ENCODE peak calls at places on chromosomes 6 and 20, in four cellular contexts. X is hepatocyte, O is GM23248, I is psoas muscle. D is an unnamed sample.

GRCh38 chr6:168388641-168389633 is 52.0 kb upstream of the SMOC2 start:
- DNase-seq in X (peak; percentile 48), I (no peak), O (no peak), D (peak; percentile 20)

GRCh38 chr20:31758991-31759390 is 19.9 kb downstream of the TPX2 start:
- DNase-seq in X (no peak), I (no peak), O (no peak), D (no peak)

GRCh38 chr20:33148040-33148439 is 19.9 kb upstream of the BPIFA2 start:
- DNase-seq in I (no peak), O (no peak), X (no peak), D (no peak)

GRCh38 chr6:128238248-128238647 is 282.2 kb downstream of the PTPRK start:
- DNase-seq in I (no peak), O (no peak), X (no peak), D (no peak)

GRCh38 chr20:44601801-44602204 is 19.4 kb downstream of the PKIG start:
- DNase-seq in O (peak; percentile 82), I (peak; percentile 76), X (peak; percentile 34), D (peak; percentile 27)

GRCh38 chr6:166775180-166775922 is 148.3 kb upstream of the RPS6KA2 start:
- DNase-seq in I (no peak), X (peak; percentile 85), O (peak; percentile 85), D (peak; percentile 67)

GRCh38 chr6:138973481-138974140 is 14.4 kb downstream of the REPS1 start:
- DNase-seq in X (no peak), O (peak; percentile 64), I (no peak), D (no peak)

GRCh38 chr20:58407966-58408557 is 19.0 kb downstream of the VAPB start:
- DNase-seq in X (no peak), O (peak; percentile 17), I (no peak), D (no peak)

GRCh38 chr6:99612551-99613397 is 6.1 kb downstream of the PRDM13 start:
- DNase-seq in O (no peak), I (no peak), X (no peak), D (no peak)

GRCh38 chr20:45970646-45971424 is 1.2 kb downstream of the ZNF335 start:
- DNase-seq in X (peak; percentile 44), O (peak; percentile 75), I (peak; percentile 35), D (no peak)

GRCh38 chr20:37991506-37992302 is 41.6 kb downstream of the TTI1 start:
- DNase-seq in I (no peak), X (no peak), O (no peak), D (no peak)

GRCh38 chr6:28648035-28648877 is 122.6 kb downstream of the GPX5 start:
- DNase-seq in I (no peak), O (peak; percentile 77), X (peak; percentile 81), D (peak; percentile 7)

GRCh38 chr20:34472246-34472925 is 43.8 kb upstream of the DYNLRB1 start:
- DNase-seq in I (no peak), O (peak; percentile 85), X (peak; percentile 15), D (no peak)

GRCh38 chr20:38970302-38970701 is 8.2 kb downstream of the DHX35 start:
- DNase-seq in X (no peak), O (peak; percentile 88), I (no peak), D (peak; percentile 27)

GRCh38 chr20:20150241-20150640 is 97.9 kb downstream of the CFAP61 start:
- DNase-seq in I (no peak), X (no peak), O (no peak), D (no peak)

GRCh38 chr20:64090165-64090564 is 6.0 kb upstream of the LKAAEAR1 start:
- DNase-seq in I (no peak), O (no peak), X (no peak), D (no peak)

GRCh38 chr6:79188885-79189505 is 45.5 kb downstream of the HMGN3 start:
- DNase-seq in X (no peak), O (peak; percentile 3), I (no peak), D (no peak)

GRCh38 chr6:95685817-95686216 is 108.5 kb downstream of the MANEA start:
- DNase-seq in O (no peak), I (no peak), X (no peak), D (no peak)

GRCh38 chr6:164286021-164286420 is 871.5 kb downstream of the QKI start:
- DNase-seq in I (no peak), X (no peak), O (no peak), D (no peak)

GRCh38 chr6:11423072-11423471 is 114.5 kb upstream of the TMEM170B start:
- DNase-seq in O (peak; percentile 55), X (no peak), I (no peak), D (no peak)

GRCh38 chr6:5246141-5246869 is 14.4 kb downstream of the LYRM4 start:
- DNase-seq in X (no peak), I (no peak), O (no peak), D (no peak)

GRCh38 chr6:112010328-112010727 is 43.6 kb upstream of the CCN6 start:
- DNase-seq in O (no peak), I (no peak), X (no peak), D (no peak)

GRCh38 chr20:37567331-37567665 is 39.6 kb upstream of the BLCAP start:
- DNase-seq in X (no peak), O (no peak), I (no peak), D (no peak)

GRCh38 chr20:62258499-62259293 is 20.4 kb downstream of the OSBPL2 start:
- DNase-seq in O (peak; percentile 95), I (peak; percentile 78), X (no peak), D (no peak)

GRCh38 chr6:163369122-163369521 is 45.4 kb upstream of the QKI start:
- DNase-seq in O (no peak), I (no peak), X (no peak), D (no peak)

GRCh38 chr20:1206749-1207148 is 3.5 kb downstream of the C20orf202 start:
- DNase-seq in X (no peak), I (no peak), O (peak; percentile 59), D (no peak)

GRCh38 chr20:58852559-58853271 is at the start of gene GNAS:
- DNase-seq in X (peak; percentile 84), O (peak; percentile 77), I (peak; percentile 66), D (peak; percentile 42)

GRCh38 chr6:40996591-40997247 is 42.3 kb downstream of the UNC5CL start:
- DNase-seq in X (peak; percentile 62), I (no peak), O (no peak), D (peak; percentile 21)

GRCh38 chr6:143806282-143807102 is 36.6 kb upstream of the LTV1 start:
- DNase-seq in I (no peak), X (peak; percentile 29), O (peak; percentile 66), D (no peak)

GRCh38 chr6:144757299-144757698 is 472.2 kb downstream of the UTRN start:
- DNase-seq in I (no peak), X (no peak), O (no peak), D (peak; percentile 4)

GRCh38 chr6:150598858-150599198 is 857 bp upstream of the PLEKHG1 start:
- DNase-seq in I (no peak), O (no peak), X (no peak), D (no peak)

GRCh38 chr6:116280161-116280959 is 630 bp upstream of the TSPYL1 start:
- DNase-seq in I (no peak), O (peak; percentile 26), X (no peak), D (no peak)

GRCh38 chr20:61789329-61789728 is 276.4 kb downstream of the TAF4 start:
- DNase-seq in O (no peak), X (no peak), I (no peak), D (no peak)

GRCh38 chr20:45341939-45342862 is 6.0 kb downstream of the SDC4 start:
- DNase-seq in I (peak; percentile 73), O (peak; percentile 76), X (peak; percentile 90), D (no peak)

GRCh38 chr20:13213335-13213734 is 7.7 kb upstream of the ISM1 start:
- DNase-seq in I (no peak), X (no peak), O (peak; percentile 22), D (no peak)

GRCh38 chr20:53428997-53429396 is 164.6 kb downstream of the ZNF217 start:
- DNase-seq in O (no peak), I (no peak), X (no peak), D (no peak)

GRCh38 chr6:102015431-102015830 is 621.9 kb downstream of the GRIK2 start:
- DNase-seq in I (no peak), X (no peak), O (no peak), D (no peak)

GRCh38 chr6:104173680-104174079 is 686.0 kb downstream of the HACE1 start:
- DNase-seq in I (no peak), X (no peak), O (no peak), D (no peak)

GRCh38 chr6:39225946-39226437 is 3.3 kb downstream of the KCNK5 start:
- DNase-seq in O (no peak), I (no peak), X (peak; percentile 3), D (peak; percentile 81)

GRCh38 chr6:6694825-6695710 is 106.5 kb downstream of the LY86 start:
- DNase-seq in I (no peak), O (peak; percentile 40), X (peak; percentile 40), D (peak; percentile 63)
- H3K27ac ChIP-seq in I (peak overlapping the region; percentile 50), O (peak overlapping the region; percentile 0), X (peak overlapping the region; percentile 56), D (peak overlapping the region; percentile 51)

GRCh38 chr20:40754372-40754943 is 65.4 kb upstream of the MAFB start:
- DNase-seq in X (peak; percentile 26), O (no peak), I (peak; percentile 52), D (no peak)
- H3K4me1 ChIP-seq in X (no peaks in the 10 kb centered on the region), O (no peaks in the 10 kb centered on the region), I (peaks cover 6% of the 10 kb centered on the region), D (no peaks in the 10 kb centered on the region)

GRCh38 chr6:36419295-36419694 is 23.4 kb downstream of the PXT1 start:
- DNase-seq in X (no peak), I (no peak), O (no peak), D (no peak)
- H3K27ac ChIP-seq in X (no peak overlapping the region), I (no peak overlapping the region), O (no peak overlapping the region), D (no peak overlapping the region)

GRCh38 chr6:43860285-43860684 is 90.3 kb downstream of the VEGFA start:
- DNase-seq in I (no peak), O (no peak), X (no peak), D (no peak)
- H3K4me1 ChIP-seq in I (no peaks in the 10 kb centered on the region), O (no peaks in the 10 kb centered on the region), X (peaks cover under 1% of the 10 kb centered on the region), D (no peaks in the 10 kb centered on the region)

DNA sequence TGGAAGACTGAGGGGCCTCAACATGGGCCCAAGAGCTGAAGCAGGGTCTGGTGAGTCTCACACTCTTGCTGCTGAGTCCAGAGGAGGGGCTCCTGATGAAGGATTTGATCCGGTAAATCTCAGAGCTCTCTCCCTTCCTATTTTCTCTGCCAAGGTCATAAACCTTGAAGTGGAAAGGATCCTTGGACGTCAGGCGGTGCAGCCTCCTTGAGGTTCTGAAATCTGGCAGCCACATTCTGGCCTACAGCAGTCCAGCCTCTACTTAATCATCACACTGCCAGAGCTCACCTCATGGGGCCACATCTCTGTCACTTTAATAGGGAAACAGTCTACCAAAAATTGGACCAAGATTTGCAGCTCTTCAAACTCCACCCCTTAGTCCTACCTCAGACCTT is 24.0 kb downstream of the ACSS1 start:
- DNase-seq in I (peak; percentile 1), X (no peak), O (no peak), D (no peak)
- H3K27ac ChIP-seq in I (peak overlapping the region; percentile 54), X (peak overlapping the region; percentile 25), O (no peak overlapping the region), D (peak overlapping the region; percentile 80)

DNA sequence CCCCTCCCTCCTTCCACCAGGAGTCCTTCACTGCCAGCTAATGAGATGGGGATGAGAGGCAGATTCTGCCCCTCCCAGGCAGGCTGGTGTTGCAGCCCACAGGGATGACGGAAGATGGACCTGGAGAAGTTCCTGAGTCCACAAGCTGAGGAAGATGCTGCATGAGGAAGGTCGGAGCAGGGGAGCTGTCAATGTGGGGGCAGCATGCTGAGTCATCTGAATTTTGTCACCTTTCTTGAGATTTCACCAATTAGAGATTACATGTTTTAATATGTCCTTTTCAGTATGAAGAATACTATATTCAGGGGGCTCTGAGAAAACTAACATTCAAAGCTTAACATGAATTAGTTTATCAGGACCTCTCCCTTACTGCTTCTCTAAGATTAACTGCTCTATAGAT is 112.1 kb downstream of the DTNBP1 start:
- DNase-seq in O (no peak), X (no peak), I (no peak), D (no peak)
- H3K4me1 ChIP-seq in O (no peaks in the 10 kb centered on the region), X (peaks cover 4% of the 10 kb centered on the region), I (peaks cover 15% of the 10 kb centered on the region), D (no peaks in the 10 kb centered on the region)